ENCODE peak calls at places on chromosomes 16 and 17, in seven cellular contexts. J is right atrium auricular region, Q is transverse colon, S is sigmoid colon, U is tibial nerve, W is esophagus squamous epithelium, L is thoracic aorta. I is an unnamed sample.

GRCh38 chr17:65389426-65389825 is 172.0 kb downstream of the AXIN2 start:
- DNase-seq in J (no peak), Q (no peak), S (no peak), U (no peak), W (no peak), L (no peak), I (no peak)

GRCh38 chr16:57893559-57894389 is 77.2 kb downstream of the CNGB1 start:
- DNase-seq in J (no peak), Q (no peak), S (no peak), U (no peak), W (no peak), L (no peak), I (no peak)

GRCh38 chr17:75980188-75981018 is 1.4 kb downstream of the TEN1 start:
- DNase-seq in J (no peak), Q (no peak), S (peak; percentile 50), U (no peak), W (no peak), L (no peak), I (peak; percentile 42)

GRCh38 chr16:65445313-65446260 is 323.7 kb upstream of the CDH11 start:
- DNase-seq in J (no peak), Q (no peak), S (no peak), U (no peak), W (no peak), L (no peak), I (no peak)

GRCh38 chr17:10370209-10370608 is 2.6 kb downstream of the MYH13 start:
- DNase-seq in J (no peak), Q (no peak), S (no peak), U (no peak), W (no peak), L (no peak), I (no peak)

GRCh38 chr17:77038860-77039555 is 101.8 kb upstream of the SEC14L1 start:
- DNase-seq in J (no peak), Q (no peak), S (no peak), U (no peak), W (no peak), L (no peak), I (no peak)

GRCh38 chr17:65557349-65558310 is 3.8 kb downstream of the AXIN2 start:
- DNase-seq in J (no peak), Q (no peak), S (no peak), U (no peak), W (no peak), L (no peak), I (no peak)

GRCh38 chr17:41691031-41691777 is 2.5 kb downstream of the EIF1 start:
- DNase-seq in J (no peak), Q (no peak), S (no peak), U (no peak), W (no peak), L (no peak), I (no peak)

GRCh38 chr17:38705803-38706624 is 941 bp downstream of the MLLT6 start:
- DNase-seq in J (peak; percentile 66), Q (peak; percentile 50), S (peak; percentile 87), U (peak; percentile 35), W (no peak), L (no peak), I (peak; percentile 68)

GRCh38 chr17:75400326-75400939 is 5.0 kb downstream of the GRB2 start:
- DNase-seq in J (no peak), Q (no peak), S (no peak), U (no peak), W (no peak), L (no peak), I (no peak)

GRCh38 chr16:82260212-82260795 is 90.3 kb upstream of the MPHOSPH6 start:
- DNase-seq in J (no peak), Q (no peak), S (no peak), U (no peak), W (no peak), L (no peak), I (no peak)

DNA sequence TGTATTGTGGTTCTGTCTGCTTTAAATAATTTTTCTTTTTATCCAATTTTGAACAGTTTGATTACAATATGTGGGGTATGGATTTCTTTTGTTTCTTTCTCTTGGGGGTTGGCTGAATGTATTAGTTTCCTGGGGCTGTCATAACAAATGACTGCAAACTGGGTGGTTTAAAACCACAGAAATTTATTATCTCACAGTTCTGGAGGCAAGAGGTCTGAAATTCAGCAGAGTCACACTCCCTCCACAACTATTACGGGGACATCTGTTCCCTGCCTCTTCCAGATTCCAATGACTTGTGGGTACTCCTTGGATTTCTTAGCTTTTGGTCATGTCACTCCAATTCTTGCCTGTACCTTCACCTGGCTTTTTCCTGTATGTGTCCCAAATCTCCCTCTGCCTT is 23.7 kb downstream of the COX11 start:
- DNase-seq in J (no peak), Q (no peak), S (no peak), U (no peak), W (no peak), L (no peak), I (no peak)
- H3K36me3 ChIP-seq in J (no peaks in the 10 kb centered on the region), Q (no peaks in the 10 kb centered on the region), S (no peaks in the 10 kb centered on the region), U (no peaks in the 10 kb centered on the region), W (no peaks in the 10 kb centered on the region), L (peaks cover under 1% of the 10 kb centered on the region), I (no peaks in the 10 kb centered on the region)

DNA sequence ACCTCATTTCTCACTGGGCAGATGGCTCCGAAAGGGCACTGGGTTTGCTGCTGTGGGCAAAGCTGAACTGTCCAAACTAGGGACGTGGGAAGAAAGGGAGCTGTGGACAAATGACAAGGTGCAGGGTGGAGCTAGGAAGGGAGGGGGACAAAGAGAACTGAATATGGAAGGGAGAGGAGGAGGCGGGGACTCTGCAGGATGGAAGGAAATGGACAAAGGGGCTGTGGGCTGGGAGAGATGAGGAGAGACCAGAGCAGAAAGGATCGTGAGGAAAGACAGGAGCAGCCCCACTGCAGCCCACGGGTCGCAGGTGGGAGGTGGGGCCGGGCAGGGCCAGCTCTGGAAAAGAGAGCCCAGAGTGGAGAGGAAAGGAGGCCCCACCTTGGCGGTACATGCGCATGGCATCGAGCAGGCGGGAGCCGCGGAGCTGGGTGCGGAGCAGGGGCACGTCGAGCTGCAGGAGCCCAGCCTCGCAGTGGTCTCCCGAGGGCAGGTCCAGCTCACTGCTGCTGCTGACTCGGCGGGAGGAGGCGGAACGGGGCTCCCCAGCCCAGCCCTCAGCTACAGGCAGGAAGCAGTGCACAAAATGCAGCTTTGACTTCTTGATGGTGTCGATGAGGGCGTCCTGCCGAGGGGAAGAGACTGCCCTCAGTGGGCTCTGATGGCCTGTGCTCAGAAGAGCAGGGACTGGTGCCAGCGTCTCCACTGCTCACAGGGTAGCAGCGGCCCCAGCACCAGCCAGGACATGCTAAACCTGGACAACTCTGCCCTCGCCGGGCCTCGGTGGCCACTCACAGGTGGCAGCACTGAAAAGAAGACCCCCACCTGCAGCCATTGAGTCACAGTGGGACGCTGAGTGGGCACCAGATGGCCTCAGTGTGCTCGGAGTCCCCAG is 66.8 kb downstream of the PIPOX start:
- DNase-seq in J (no peak), Q (no peak), S (no peak), U (no peak), W (no peak), L (no peak), I (no peak)
- H3K36me3 ChIP-seq in J (peaks cover 78% of the 10 kb centered on the region), Q (peaks cover 39% of the 10 kb centered on the region), S (peaks cover 48% of the 10 kb centered on the region), U (peaks cover 17% of the 10 kb centered on the region), W (peaks cover 45% of the 10 kb centered on the region), L (peaks cover 59% of the 10 kb centered on the region), I (no peaks in the 10 kb centered on the region)

GRCh38 chr17:50141750-50142119 is 8.7 kb downstream of the PPP1R9B start:
- DNase-seq in J (no peak), Q (no peak), S (no peak), U (no peak), W (no peak), L (no peak), I (no peak)

GRCh38 chr17:50144346-50144745 is 6.1 kb downstream of the PPP1R9B start:
- DNase-seq in J (no peak), Q (no peak), S (no peak), U (no peak), W (no peak), L (no peak), I (no peak)

GRCh38 chr17:50144845-50145531 is 5.5 kb downstream of the PPP1R9B start:
- DNase-seq in J (no peak), Q (no peak), S (no peak), U (no peak), W (no peak), L (no peak), I (no peak)

GRCh38 chr17:50145532-50146229 is 4.8 kb downstream of the PPP1R9B start:
- DNase-seq in J (no peak), Q (no peak), S (no peak), U (no peak), W (no peak), L (no peak), I (no peak)

GRCh38 chr17:50143461-50144176 is 6.9 kb downstream of the PPP1R9B start:
- DNase-seq in J (no peak), Q (no peak), S (no peak), U (no peak), W (no peak), L (no peak), I (no peak)
- H3K36me3 ChIP-seq in J (peaks cover 61% of the 10 kb centered on the region), Q (peaks cover 23% of the 10 kb centered on the region), S (peaks cover 50% of the 10 kb centered on the region), U (peaks cover 28% of the 10 kb centered on the region), W (peaks cover 32% of the 10 kb centered on the region), L (peaks cover 56% of the 10 kb centered on the region), I (peaks cover 67% of the 10 kb centered on the region)

GRCh38 chr17:6078370-6078950 is 8.3 kb downstream of the WSCD1 start:
- DNase-seq in J (no peak), Q (no peak), S (no peak), U (no peak), W (no peak), L (no peak), I (no peak)

GRCh38 chr17:6079155-6079554 is 9.0 kb downstream of the WSCD1 start:
- DNase-seq in J (no peak), Q (no peak), S (no peak), U (no peak), W (no peak), L (no peak), I (no peak)

GRCh38 chr17:6082335-6082734 is 12.2 kb downstream of the WSCD1 start:
- DNase-seq in J (no peak), Q (no peak), S (no peak), U (no peak), W (no peak), L (no peak), I (no peak)

GRCh38 chr17:6079960-6080359 is 9.8 kb downstream of the WSCD1 start:
- DNase-seq in J (no peak), Q (no peak), S (no peak), U (no peak), W (no peak), L (no peak), I (no peak)

GRCh38 chr17:6080711-6081430 is 10.7 kb downstream of the WSCD1 start:
- DNase-seq in J (no peak), Q (no peak), S (no peak), U (no peak), W (no peak), L (no peak), I (no peak)
- H3K36me3 ChIP-seq in J (no peaks in the 10 kb centered on the region), Q (no peaks in the 10 kb centered on the region), S (no peaks in the 10 kb centered on the region), U (no peaks in the 10 kb centered on the region), W (no peaks in the 10 kb centered on the region), L (no peaks in the 10 kb centered on the region), I (no peaks in the 10 kb centered on the region)

GRCh38 chr16:66741971-66742396 is 9.4 kb downstream of the DYNC1LI2 start:
- DNase-seq in J (no peak), Q (no peak), S (no peak), U (no peak), W (no peak), L (no peak), I (no peak)
- H3K36me3 ChIP-seq in J (peaks cover 53% of the 10 kb centered on the region), Q (peaks cover 20% of the 10 kb centered on the region), S (peaks cover 29% of the 10 kb centered on the region), U (peaks cover 6% of the 10 kb centered on the region), W (peaks cover 10% of the 10 kb centered on the region), L (peaks cover 18% of the 10 kb centered on the region), I (peaks cover 65% of the 10 kb centered on the region)